ENCODE peak calls at places on chromosomes 3 and 15, in eight cellular contexts. Z is right atrium auricular region; G is body of pancreas; R is mammary epithelial cell; B is esophagus squamous epithelium; D is PC-3; E is GM23248; V is CD4-positive, alpha-beta memory T cell. S is an unnamed sample.

GRCh38 chr3:105458518-105459215 is 92.0 kb downstream of the ALCAM start:
- DNase-seq in Z (no peak), G (no peak), R (no peak), B (no peak), D (peak; percentile 48), E (peak; percentile 90), V (no peak), S (peak; percentile 76)

GRCh38 chr15:76398702-76399101 is 62.1 kb downstream of the ISL2 start:
- DNase-seq in Z (no peak), G (no peak), R (no peak), B (no peak), D (no peak), E (no peak), V (no peak), S (no peak)

GRCh38 chr3:39170461-39170860 is 17.1 kb upstream of the CSRNP1 start:
- DNase-seq in Z (peak; percentile 42), G (no peak), R (no peak), B (no peak), D (no peak), E (no peak), V (no peak), S (no peak)

GRCh38 chr3:65166531-65166930 is 478.7 kb upstream of the ADAMTS9 start:
- DNase-seq in Z (no peak), G (no peak), R (peak; percentile 46), B (no peak), D (no peak), E (no peak), V (no peak), S (no peak)

GRCh38 chr3:196055267-196055666 is 26.6 kb downstream of the TFRC start:
- DNase-seq in Z (no peak), G (no peak), R (no peak), B (no peak), D (no peak), E (no peak), V (no peak), S (no peak)

GRCh38 chr15:64343841-64344240 is 12.1 kb downstream of the CSNK1G1 start:
- DNase-seq in Z (no peak), G (no peak), R (no peak), B (no peak), D (no peak), E (peak; percentile 55), V (no peak), S (no peak)

GRCh38 chr3:108130705-108131104 is 39.9 kb upstream of the CD47 start:
- DNase-seq in Z (no peak), G (no peak), R (peak; percentile 31), B (no peak), D (no peak), E (peak; percentile 77), V (no peak), S (no peak)

GRCh38 chr15:99439524-99439835 is 126.3 kb upstream of the MEF2A start:
- DNase-seq in Z (peak; percentile 56), G (no peak), R (no peak), B (no peak), D (no peak), E (no peak), V (no peak), S (peak; percentile 67)

GRCh38 chr15:74443100-74443909 is 9.5 kb upstream of the SEMA7A start:
- DNase-seq in Z (no peak), G (no peak), R (no peak), B (no peak), D (no peak), E (peak; percentile 74), V (no peak), S (peak; percentile 89)

GRCh38 chr15:25705430-25706115 is 157.6 kb downstream of the ATP10A start:
- DNase-seq in Z (no peak), G (peak; percentile 6), R (no peak), B (no peak), D (no peak), E (no peak), V (no peak), S (peak; percentile 13)

GRCh38 chr3:42651248-42652091 is 2.0 kb upstream of the ZBTB47 start:
- DNase-seq in Z (no peak), G (no peak), R (peak; percentile 70), B (no peak), D (peak; percentile 53), E (peak; percentile 92), V (no peak), S (peak; percentile 97)

GRCh38 chr15:43370975-43371974 is at the start of the genes TUBGCP4 and ZSCAN29:
- DNase-seq in Z (peak; percentile 76), G (peak; percentile 82), R (peak; percentile 64), B (no peak), D (peak; percentile 82), E (peak; percentile 86), V (peak; percentile 68), S (peak; percentile 97)

GRCh38 chr15:68258684-68259083 is 18.9 kb upstream of the FEM1B start:
- DNase-seq in Z (no peak), G (no peak), R (peak; percentile 60), B (no peak), D (no peak), E (peak; percentile 66), V (no peak), S (no peak)

GRCh38 chr3:143207338-143207961 is 87.9 kb downstream of the CHST2 start:
- DNase-seq in Z (no peak), G (no peak), R (peak; percentile 48), B (no peak), D (peak; percentile 44), E (peak; percentile 48), V (no peak), S (peak; percentile 74)

GRCh38 chr3:125053304-125053699 is 2.5 kb downstream of the HEG1 start:
- DNase-seq in Z (no peak), G (no peak), R (no peak), B (no peak), D (no peak), E (no peak), V (no peak), S (peak; percentile 59)

GRCh38 chr3:125050486-125051172 is 5.2 kb downstream of the HEG1 start:
- DNase-seq in Z (no peak), G (no peak), R (no peak), B (no peak), D (no peak), E (no peak), V (no peak), S (no peak)

GRCh38 chr3:125052671-125053303 is 3.0 kb downstream of the HEG1 start:
- DNase-seq in Z (no peak), G (no peak), R (peak; percentile 40), B (no peak), D (peak; percentile 66), E (peak; percentile 95), V (no peak), S (peak; percentile 93)

GRCh38 chr3:125051205-125051604 is 4.6 kb downstream of the HEG1 start:
- DNase-seq in Z (no peak), G (no peak), R (no peak), B (no peak), D (no peak), E (no peak), V (no peak), S (no peak)

GRCh38 chr3:125051715-125052581 is 3.8 kb downstream of the HEG1 start:
- DNase-seq in Z (peak; percentile 87), G (no peak), R (peak; percentile 67), B (no peak), D (peak; percentile 68), E (peak; percentile 97), V (peak; percentile 75), S (peak; percentile 96)
- H3K27ac ChIP-seq in Z (peak overlapping the region; percentile 95), G (no peak overlapping the region), R (peak overlapping the region; percentile 14), B (peak overlapping the region; percentile 99), D (peak overlapping the region; percentile 69), E (peak overlapping the region; percentile 98), V (peak overlapping the region; percentile 73), S (peak overlapping the region; percentile 99)

DNA sequence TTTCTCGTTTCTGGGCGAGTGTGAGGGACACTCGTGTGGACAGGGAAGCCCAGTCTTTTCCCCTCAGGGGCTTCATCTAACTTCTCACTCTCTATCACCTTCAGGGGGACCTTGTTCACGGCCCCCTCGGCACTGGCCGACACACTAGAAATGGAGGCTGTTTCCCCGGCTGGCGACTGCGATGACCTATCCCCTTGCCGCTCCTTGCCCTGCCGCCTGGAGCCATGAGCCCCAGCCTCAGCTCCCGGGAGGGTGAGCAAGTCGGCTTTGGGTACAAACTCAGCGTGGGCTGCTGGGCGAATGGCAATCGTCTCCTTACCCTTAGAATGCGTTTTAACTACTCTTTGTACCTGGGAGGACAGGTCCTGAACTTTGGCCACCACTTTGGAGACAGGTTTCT is 41.0 kb downstream of the FMN1 start:
- DNase-seq in Z (no peak), G (no peak), R (no peak), B (no peak), D (no peak), E (no peak), V (no peak), S (no peak)
- H3K27ac ChIP-seq in Z (peak overlapping the region; percentile 48), G (no peak overlapping the region), R (no peak overlapping the region), B (peak overlapping the region; percentile 45), D (no peak overlapping the region), E (no peak overlapping the region), V (no peak overlapping the region), S (no peak overlapping the region)

GRCh38 chr3:133578548-133579191 is 5.2 kb downstream of the CDV3 start:
- DNase-seq in Z (peak; percentile 32), G (peak; percentile 15), R (peak; percentile 46), B (no peak), D (peak; percentile 63), E (peak; percentile 53), V (no peak), S (no peak)
- H3K27ac ChIP-seq in Z (no peak overlapping the region), G (no peak overlapping the region), R (no peak overlapping the region), B (no peak overlapping the region), D (no peak overlapping the region), E (peak overlapping the region; percentile 22), V (peak overlapping the region; percentile 28), S (no peak overlapping the region)

GRCh38 chr15:48178612-48178931 is 477 bp upstream of the MYEF2 start:
- DNase-seq in Z (no peak), G (no peak), R (no peak), B (no peak), D (no peak), E (peak; percentile 1), V (no peak), S (no peak)

GRCh38 chr15:48177383-48177874 is 666 bp downstream of the MYEF2 start:
- DNase-seq in Z (no peak), G (no peak), R (peak; percentile 20), B (no peak), D (peak; percentile 42), E (peak; percentile 68), V (no peak), S (peak; percentile 70)

GRCh38 chr15:48176957-48177356 is 1.1 kb downstream of the MYEF2 start:
- DNase-seq in Z (no peak), G (no peak), R (no peak), B (no peak), D (no peak), E (no peak), V (no peak), S (no peak)

GRCh38 chr15:48176097-48176496 is 2.0 kb downstream of the MYEF2 start:
- DNase-seq in Z (no peak), G (no peak), R (no peak), B (no peak), D (no peak), E (peak; percentile 2), V (no peak), S (no peak)

DNA sequence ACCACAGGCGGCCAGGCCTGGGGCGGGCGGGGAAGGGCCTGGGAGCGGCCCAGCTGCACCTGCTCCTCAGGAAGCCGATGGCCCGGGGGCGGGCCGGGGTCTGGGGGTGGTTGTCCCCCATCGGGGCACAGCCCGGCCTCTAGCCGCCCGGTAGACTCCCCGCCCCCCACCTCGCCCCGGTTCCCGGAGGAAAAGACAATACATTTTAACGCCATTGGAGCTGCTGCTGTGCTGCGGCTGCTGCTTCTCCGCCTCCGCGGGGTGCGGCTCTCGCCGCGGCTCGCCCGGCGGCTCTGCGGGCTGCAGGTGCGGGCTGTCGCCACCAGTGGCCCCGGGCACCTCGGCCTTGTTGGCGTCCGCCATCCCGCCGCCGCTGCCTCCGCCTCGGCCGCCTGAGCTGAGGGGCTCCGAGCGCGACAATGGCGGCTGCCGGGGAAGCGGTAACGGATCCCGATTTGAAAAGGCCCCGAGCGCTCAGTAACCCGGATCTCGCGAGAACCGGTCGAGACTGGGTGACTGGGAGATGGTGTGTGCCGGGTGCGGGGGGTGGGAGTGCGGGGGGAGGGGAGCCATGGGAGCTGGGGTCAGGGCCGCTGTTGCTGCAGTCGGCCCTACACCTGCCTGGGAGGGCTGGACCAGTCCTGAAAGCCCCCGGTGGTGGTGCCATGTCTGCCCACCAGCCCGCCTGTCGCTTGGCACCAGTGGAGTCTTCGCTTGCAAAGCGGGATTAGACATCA is at the start of gene MYEF2:
- DNase-seq in Z (peak; percentile 64), G (peak; percentile 83), R (peak; percentile 18), B (no peak), D (peak; percentile 50), E (peak; percentile 65), V (peak; percentile 52), S (peak; percentile 91)
- H3K27ac ChIP-seq in Z (peak within 1 kb of the TSS; percentile 73), G (peak within 1 kb of the TSS; percentile 59), R (no peak within 1 kb of the TSS), B (peak within 1 kb of the TSS; percentile 83), D (no peak within 1 kb of the TSS), E (no peak within 1 kb of the TSS), V (peak within 1 kb of the TSS; percentile 51), S (peak within 1 kb of the TSS; percentile 38)